ENCODE peak calls at places on chromosome 18, in seven cellular contexts. Y, D, Z, N, W, C and H are unnamed samples.
A peak's percentile ranks its signal among the peaks of the same experiment; 100 is the strongest.

GRCh38 chr18:51194604-51195003 is 2.9 kb downstream of the MEX3C start:
- DNase-seq in N (no peak), D (no peak), Z (no peak), Y (no peak), W (peak; percentile 33), C (no peak), H (no peak)

GRCh38 chr18:48139427-48140347 is 209.2 kb upstream of the SMAD2 start:
- DNase-seq in Y (no peak), D (no peak), C (no peak), N (no peak), W (no peak), Z (no peak), H (no peak)

GRCh38 chr18:79511671-79512301 is 116.1 kb downstream of the NFATC1 start:
- DNase-seq in W (no peak), Z (no peak), Y (peak; percentile 33), N (no peak), D (peak; percentile 1), C (no peak), H (no peak)

GRCh38 chr18:48663931-48664847 is 125.4 kb downstream of the CTIF start:
- DNase-seq in W (peak; percentile 53), N (peak; percentile 75), D (peak; percentile 16), C (peak; percentile 34), Y (peak; percentile 39), Z (no peak), H (peak; percentile 81)

GRCh38 chr18:2970762-2971659 is 41.9 kb downstream of the LPIN2 start:
- DNase-seq in D (no peak), W (peak; percentile 64), N (no peak), Y (peak; percentile 72), C (peak; percentile 52), Z (no peak), H (no peak)

GRCh38 chr18:4233468-4233867 is 221.6 kb downstream of the DLGAP1 start:
- DNase-seq in W (no peak), Y (no peak), N (no peak), D (no peak), C (no peak), Z (no peak), H (no peak)

GRCh38 chr18:45602926-45603325 is 12.3 kb upstream of the SLC14A2 start:
- DNase-seq in D (no peak), Y (no peak), N (no peak), C (no peak), W (no peak), Z (no peak), H (no peak)

GRCh38 chr18:10771053-10771709 is 245.4 kb downstream of the NAPG start:
- DNase-seq in Y (no peak), Z (peak; percentile 38), W (peak; percentile 67), N (peak; percentile 13), D (no peak), C (no peak), H (no peak)

GRCh38 chr18:3960142-3960541 is 495.0 kb downstream of the DLGAP1 start:
- DNase-seq in W (no peak), N (no peak), C (no peak), D (no peak), Y (no peak), Z (no peak), H (no peak)

GRCh38 chr18:62602706-62603105 is 79.9 kb downstream of the ZCCHC2 start:
- DNase-seq in W (no peak), N (no peak), C (no peak), D (no peak), Y (no peak), Z (no peak), H (no peak)

GRCh38 chr18:77077836-77078456 is 54.6 kb downstream of the MBP start:
- DNase-seq in D (no peak), Y (no peak), C (no peak), W (no peak), Z (no peak), N (no peak), H (no peak)